ENCODE peak calls at places on chromosomes 1 and 21, in ten cellular contexts. F, S, Q, K, U, R, C, O, L and G are unnamed samples. For H3K27me3, the result is how much of the 10 kb centered on the place peaks cover.

GRCh38 chr1:85172684-85173337 is 28.0 kb downstream of the SYDE2 start:
- DNase-seq in R (no peak), K (no peak), Q (no peak), S (no peak), C (no peak), U (no peak), F (no peak), L (no peak), O (no peak), G (no peak)

GRCh38 chr1:213604477-213604876 is 383.3 kb upstream of the PROX1 start:
- DNase-seq in C (no peak), R (no peak), Q (no peak), O (no peak), K (no peak), L (no peak), U (no peak), F (no peak), S (no peak), G (no peak)

GRCh38 chr1:58395355-58395754 is 151.2 kb downstream of the OMA1 start:
- DNase-seq in K (no peak), O (no peak), C (no peak), F (no peak), L (peak), R (no peak), Q (no peak), U (no peak), S (peak), G (no peak)

GRCh38 chr1:111195002-111195684 is 5.3 kb downstream of the DENND2D start:
- DNase-seq in Q (no peak), L (no peak), K (no peak), F (no peak), C (no peak), S (no peak), O (peak), R (no peak), U (no peak), G (peak)

GRCh38 chr1:224579526-224579925 is 36.6 kb upstream of the CNIH3 start:
- DNase-seq in S (no peak), C (no peak), O (peak), U (no peak), F (no peak), R (no peak), L (no peak), Q (no peak), K (no peak), G (no peak)

GRCh38 chr1:78005755-78006154 is 1.0 kb downstream of the DNAJB4 start:
- DNase-seq in F (no peak), R (no peak), S (peak), O (no peak), C (no peak), U (peak), Q (peak), L (peak), K (peak), G (no peak)

GRCh38 chr1:184929711-184930202 is 44.6 kb downstream of the NIBAN1 start:
- DNase-seq in C (no peak), L (no peak), U (peak), R (peak), S (no peak), K (no peak), Q (no peak), O (no peak), F (no peak), G (no peak)

GRCh38 chr1:67294836-67295622 is 12.6 kb upstream of the IL12RB2 start:
- DNase-seq in L (no peak), C (no peak), R (no peak), O (no peak), F (no peak), Q (no peak), K (no peak), S (no peak), U (no peak), G (no peak)

GRCh38 chr1:177091036-177091435 is 73.5 kb downstream of the ASTN1 start:
- DNase-seq in S (no peak), L (no peak), K (no peak), O (no peak), Q (no peak), C (no peak), U (no peak), R (no peak), F (no peak), G (no peak)

GRCh38 chr1:7379445-7379971 is 391.6 kb upstream of the VAMP3 start:
- DNase-seq in L (no peak), S (no peak), Q (peak), R (peak), K (no peak), O (peak), C (peak), U (no peak), F (peak), G (no peak)

GRCh38 chr1:101247404-101248287 is 10.8 kb downstream of the S1PR1 start:
- DNase-seq in L (no peak), C (no peak), Q (no peak), U (no peak), K (no peak), R (no peak), O (no peak), F (peak), S (no peak), G (no peak)

GRCh38 chr1:17167041-17167782 is 37.7 kb upstream of the PADI1 start:
- DNase-seq in C (no peak), L (no peak), F (no peak), S (no peak), Q (no peak), R (no peak), K (no peak), O (no peak), U (no peak), G (no peak)

GRCh38 chr1:43274804-43275180 is 5.0 kb downstream of the TMEM125 start:
- DNase-seq in R (no peak), O (no peak), U (no peak), Q (no peak), S (no peak), F (peak), C (peak), L (no peak), K (no peak), G (no peak)

GRCh38 chr21:25879203-25879602 is 144.4 kb downstream of the GABPA start:
- DNase-seq in K (no peak), O (no peak), Q (no peak), F (no peak), C (no peak), U (no peak), R (no peak), L (no peak), S (no peak), G (no peak)

GRCh38 chr1:38815903-38816627 is 43.5 kb downstream of the RRAGC start:
- DNase-seq in U (no peak), C (no peak), R (no peak), Q (no peak), S (no peak), K (peak), O (no peak), L (no peak), F (no peak), G (no peak)

GRCh38 chr1:110475358-110476027 is 24.5 kb downstream of the PROK1 start:
- DNase-seq in L (peak), O (no peak), C (no peak), R (no peak), U (no peak), F (no peak), S (no peak), Q (no peak), K (no peak), G (no peak)

GRCh38 chr1:161792740-161793139 is 26.6 kb downstream of the ATF6 start:
- DNase-seq in Q (no peak), S (no peak), K (no peak), L (peak), C (no peak), F (no peak), R (no peak), O (no peak), U (no peak), G (no peak)

GRCh38 chr1:42946120-42947009 is 12.3 kb downstream of the SLC2A1 start:
- DNase-seq in L (no peak), U (no peak), Q (no peak), C (no peak), R (no peak), K (no peak), F (no peak), S (no peak), O (no peak), G (no peak)

GRCh38 chr1:24699628-24700027 is 45.6 kb upstream of the CLIC4 start:
- DNase-seq in K (no peak), O (no peak), F (no peak), R (no peak), L (no peak), Q (no peak), U (no peak), C (no peak), S (no peak), G (no peak)

GRCh38 chr21:35021546-35021945 is 27.6 kb downstream of the RUNX1 start:
- DNase-seq in S (no peak), Q (no peak), K (no peak), U (no peak), R (no peak), L (no peak), O (no peak), C (no peak), F (no peak), G (no peak)

GRCh38 chr1:230507671-230508407 is 81.7 kb upstream of the PGBD5 start:
- DNase-seq in R (peak), C (no peak), Q (no peak), S (peak), L (no peak), K (no peak), U (no peak), F (no peak), O (peak), G (no peak)

GRCh38 chr1:39328722-39329121 is 124.2 kb downstream of the MACF1 start:
- DNase-seq in U (no peak), Q (no peak), O (no peak), K (no peak), S (no peak), L (no peak), C (no peak), R (no peak), F (no peak), G (no peak)

GRCh38 chr1:20654104-20654690 is 7.0 kb downstream of the DDOST start:
- DNase-seq in F (no peak), Q (peak), O (no peak), U (no peak), K (no peak), L (no peak), C (peak), R (no peak), S (no peak), G (no peak)

GRCh38 chr1:37989381-37989930 is 366 bp downstream of the SF3A3 start:
- DNase-seq in Q (peak), L (no peak), F (no peak), O (no peak), K (peak), C (peak), U (no peak), R (no peak), S (no peak), G (peak)

GRCh38 chr21:38968887-38969543 is 163.3 kb downstream of the ETS2 start:
- DNase-seq in C (no peak), R (no peak), S (no peak), K (no peak), F (no peak), O (no peak), Q (no peak), L (no peak), U (no peak), G (no peak)

GRCh38 chr1:151855997-151856396 is 2.5 kb upstream of the THEM5 start:
- DNase-seq in C (no peak), F (no peak), K (no peak), O (no peak), Q (no peak), L (no peak), R (no peak), U (no peak), S (no peak), G (no peak)

GRCh38 chr1:43965316-43965715 is 4.5 kb upstream of the DPH2 start:
- DNase-seq in R (no peak), Q (no peak), O (no peak), S (no peak), C (no peak), K (no peak), L (no peak), F (no peak), U (no peak), G (no peak)

GRCh38 chr1:197284325-197284724 is 16.3 kb downstream of the CRB1 start:
- DNase-seq in Q (no peak), U (no peak), C (no peak), R (no peak), F (no peak), O (no peak), S (no peak), K (no peak), L (no peak), G (no peak)

GRCh38 chr1:182962554-182963115 is 9.7 kb upstream of the SHCBP1L start:
- DNase-seq in O (peak), L (peak), R (peak), F (peak), Q (peak), S (peak), U (peak), K (peak), C (peak), G (peak)

GRCh38 chr1:110612060-110612745 is 6.0 kb upstream of the KCNA2 start:
- DNase-seq in C (no peak), R (no peak), Q (no peak), L (no peak), U (no peak), S (no peak), O (no peak), F (no peak), K (no peak), G (no peak)

GRCh38 chr1:230084408-230085177 is 17.6 kb downstream of the GALNT2 start:
- DNase-seq in O (no peak), R (peak), S (no peak), L (peak), Q (peak), C (no peak), K (peak), U (peak), F (peak), G (peak)

GRCh38 chr1:154466136-154466665 is 35.8 kb upstream of the TDRD10 start:
- DNase-seq in U (no peak), C (peak), O (no peak), S (no peak), L (no peak), K (no peak), Q (no peak), R (no peak), F (no peak), G (no peak)

GRCh38 chr1:10387611-10388386 is 11.1 kb upstream of the PGD start:
- DNase-seq in Q (no peak), O (no peak), S (peak), R (no peak), L (no peak), C (peak), K (no peak), F (no peak), U (no peak), G (peak)

GRCh38 chr1:246632584-246633168 is 66.4 kb downstream of the CNST start:
- DNase-seq in R (no peak), S (no peak), C (no peak), Q (no peak), F (no peak), K (no peak), U (no peak), L (no peak), O (no peak), G (no peak)

GRCh38 chr1:52268372-52268771 is 97.6 kb downstream of the CC2D1B start:
- DNase-seq in S (no peak), C (no peak), U (no peak), Q (no peak), R (no peak), F (no peak), O (no peak), K (no peak), L (no peak), G (no peak)

GRCh38 chr1:227999056-227999930 is 7.5 kb upstream of the WNT3A start:
- DNase-seq in S (peak), K (peak), U (peak), Q (peak), O (no peak), L (peak), F (peak), C (peak), R (peak), G (no peak)

DNA sequence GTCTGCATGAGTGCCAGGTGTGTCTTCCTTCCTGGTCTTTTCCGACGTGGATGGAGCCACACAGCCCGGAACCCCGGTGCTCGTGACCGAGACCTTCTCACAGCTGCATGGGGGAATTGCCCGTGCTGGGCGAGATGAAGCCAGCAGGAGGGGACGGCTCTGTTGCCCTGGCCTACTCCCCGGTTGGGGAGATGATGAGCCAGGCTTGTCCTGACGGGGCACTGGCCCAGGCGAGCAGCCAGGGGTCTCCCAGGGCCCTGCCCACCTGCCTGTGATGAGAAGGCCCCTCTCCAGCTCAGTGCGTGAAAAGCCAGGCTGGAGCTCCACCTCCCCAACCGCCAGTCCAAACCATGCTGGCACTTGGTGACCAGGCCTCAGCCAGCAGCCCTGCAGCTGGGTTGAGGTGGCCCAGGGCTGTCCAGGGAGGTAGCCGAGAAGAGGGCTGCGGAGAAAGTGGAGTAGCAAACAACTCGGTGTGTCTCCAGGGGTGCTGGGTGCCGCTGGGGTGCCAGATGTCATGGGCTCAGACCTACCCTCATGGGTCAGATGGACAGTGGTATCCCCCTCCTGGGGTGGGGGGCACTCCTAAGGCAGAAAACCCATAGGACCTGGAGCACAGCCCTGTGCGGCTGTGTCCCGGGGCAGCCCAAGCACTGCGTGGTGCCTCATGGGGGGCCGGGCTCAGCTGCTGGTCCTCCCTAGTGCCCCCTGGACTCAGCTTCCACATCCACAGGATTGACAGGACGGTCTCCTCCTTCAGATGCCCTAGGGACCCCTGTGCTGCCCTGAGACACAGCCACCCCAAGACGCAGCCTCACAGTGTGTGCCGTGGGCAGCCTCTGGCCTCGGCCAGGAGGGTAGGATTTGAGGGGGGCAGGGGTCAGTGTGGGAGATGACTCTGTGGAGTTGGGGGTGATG is 26.1 kb downstream of the PRDM16 start:
- DNase-seq in O (no peak), S (no peak), Q (no peak), R (no peak), L (no peak), C (no peak), U (no peak), K (no peak), F (no peak), G (no peak)
- TF ChIP-seq POLR2A in O (no peak), S (no peak), Q (no peak), R (no peak), L (no peak), C (no peak), U (no peak), K (no peak), F (no peak), G (no peak)

DNA sequence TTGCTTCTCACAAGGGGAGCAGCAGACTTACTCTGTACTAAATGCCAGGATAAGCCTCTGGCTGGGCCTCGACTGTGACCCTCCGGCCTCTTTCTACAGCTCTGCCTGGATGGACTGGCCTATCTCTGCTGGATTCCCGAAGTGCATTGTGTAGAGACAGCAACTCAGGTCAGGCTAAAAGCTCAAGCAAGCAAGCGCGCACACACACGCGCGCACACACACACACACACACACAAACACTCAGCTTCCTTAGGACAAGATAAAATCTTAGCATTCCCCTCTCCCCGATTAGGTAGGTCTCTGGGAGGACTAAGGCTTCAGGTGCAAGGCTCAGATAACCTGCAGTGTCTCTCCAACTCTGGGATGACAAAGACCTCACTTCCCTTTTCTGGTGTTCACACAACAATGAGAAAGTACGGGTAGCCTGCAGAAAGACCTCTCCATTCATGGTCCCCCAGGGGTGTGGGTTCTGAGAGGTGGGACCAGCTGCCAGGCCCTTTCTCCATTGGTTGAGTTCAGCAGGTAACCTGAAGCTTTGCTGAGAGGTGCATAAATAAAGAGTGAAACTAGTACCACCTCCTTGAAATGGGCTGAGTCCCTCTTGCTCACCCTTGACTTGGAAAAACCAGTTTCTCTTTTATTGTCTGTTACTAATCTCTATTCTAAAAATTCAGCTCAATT is 155.1 kb upstream of the CAMK1G start:
- DNase-seq in L (no peak), K (no peak), U (no peak), S (no peak), O (no peak), Q (no peak), C (no peak), R (no peak), F (no peak), G (no peak)
- H3K4me3 ChIP-seq in L (no peak), K (no peak), U (no peak), S (no peak), O (no peak), Q (no peak), C (no peak), R (no peak), F (no peak), G (no peak)

GRCh38 chr1:6180578-6181311 is 624 bp upstream of the CHD5 start:
- DNase-seq in U (no peak), Q (no peak), C (no peak), O (no peak), R (no peak), K (no peak), S (no peak), F (no peak), L (no peak), G (peak)

GRCh38 chr1:6179564-6180175 is 451 bp downstream of the CHD5 start:
- DNase-seq in L (no peak), S (no peak), C (no peak), K (no peak), Q (no peak), O (no peak), F (no peak), U (no peak), R (no peak), G (no peak)

GRCh38 chr1:6180215-6180577 is at the start of gene CHD5:
- DNase-seq in O (no peak), L (no peak), U (no peak), Q (no peak), K (no peak), C (no peak), S (no peak), F (no peak), R (no peak), G (peak)

GRCh38 chr1:6177681-6178380 is 2.3 kb downstream of the CHD5 start:
- DNase-seq in S (no peak), K (no peak), O (no peak), C (no peak), Q (no peak), R (no peak), F (no peak), L (no peak), U (no peak), G (no peak)

GRCh38 chr1:6178751-6179563 is 1.2 kb downstream of the CHD5 start:
- DNase-seq in R (no peak), L (no peak), Q (no peak), O (no peak), C (no peak), K (no peak), F (no peak), U (no peak), S (no peak), G (no peak)
- H3K27me3 ChIP-seq in R (half or more), L (under half), Q (under half), O (under half), C (half or more), K (half or more), F (under half), U (under half), S (under half), G (under half)

DNA sequence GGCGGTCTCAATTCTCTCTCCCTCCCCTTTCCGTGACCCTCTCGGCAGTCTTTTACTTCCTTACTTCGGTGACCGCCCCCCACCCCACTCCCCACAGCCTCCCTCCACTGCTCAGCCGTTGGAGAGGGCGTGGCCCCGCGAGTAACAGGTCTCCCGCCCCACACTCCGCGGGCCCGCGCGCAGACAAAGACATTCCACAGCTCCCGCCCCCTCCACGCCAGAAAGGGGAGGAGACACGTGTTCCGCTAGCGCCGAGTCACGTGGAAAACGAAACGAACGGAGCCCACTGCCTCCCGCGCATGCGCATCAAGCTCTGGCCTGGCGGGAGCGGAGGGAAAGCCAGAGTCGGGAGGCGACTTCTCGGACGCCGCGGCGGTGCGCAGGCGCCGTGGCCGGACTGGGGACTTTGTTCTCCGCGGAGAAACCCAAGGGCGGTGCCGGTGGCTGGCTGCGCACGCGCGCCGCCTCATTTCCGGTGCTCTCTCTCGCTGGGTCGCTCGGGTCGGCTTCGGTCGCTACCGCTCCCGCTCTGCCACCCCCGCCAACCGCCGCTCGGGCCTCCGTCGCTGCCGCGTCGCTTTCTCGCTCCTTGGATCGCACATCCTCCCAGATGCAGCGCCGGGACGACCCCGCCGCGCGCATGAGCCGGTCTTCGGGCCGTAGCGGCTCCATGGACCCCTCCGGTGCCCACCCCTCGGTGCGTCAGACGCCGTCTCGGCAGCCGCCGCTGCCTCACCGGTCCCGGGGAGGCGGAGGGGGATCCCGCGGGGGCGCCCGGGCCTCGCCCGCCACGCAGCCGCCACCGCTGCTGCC is at the start of gene KHDRBS1:
- DNase-seq in R (peak), S (peak), K (peak), F (peak), Q (peak), U (peak), L (peak), O (peak), C (peak), G (peak)
- TF ChIP-seq POLR2A in R (no peak), S (no peak), K (peak), F (peak), Q (peak), U (peak), L (peak), O (peak), C (peak), G (peak)